ENCODE peak calls at places on chromosomes 2 and 18, in five cellular contexts. G, T, S, B and O are unnamed samples.
A peak's percentile ranks its signal among the peaks of the same experiment; 100 is the strongest.

GRCh38 chr2:71788601-71789240 is 335.4 kb downstream of the DYSF start:
- DNase-seq in G (no peak), T (no peak), S (no peak), B (no peak), O (no peak)

GRCh38 chr2:23602113-23602512 is 217.1 kb downstream of the KLHL29 start:
- DNase-seq in G (no peak), T (no peak), S (peak; percentile 41), B (no peak), O (no peak)

GRCh38 chr2:172839446-172839845 is 103.8 kb downstream of the RAPGEF4 start:
- DNase-seq in G (no peak), T (no peak), S (no peak), B (no peak), O (no peak)

GRCh38 chr2:221389909-221390308 is 182.2 kb downstream of the EPHA4 start:
- DNase-seq in G (no peak), T (no peak), S (no peak), B (no peak), O (no peak)

GRCh38 chr2:10161961-10162441 is 39.5 kb downstream of the RRM2 start:
- DNase-seq in G (no peak), T (no peak), S (no peak), B (peak; percentile 54), O (no peak)

GRCh38 chr2:30239308-30240161 is 8.2 kb downstream of the LBH start:
- DNase-seq in G (peak; percentile 60), T (no peak), S (peak; percentile 89), B (peak; percentile 58), O (peak; percentile 89)

GRCh38 chr2:196041786-196042185 is 26.9 kb downstream of the DNAH7 start:
- DNase-seq in G (no peak), T (no peak), S (no peak), B (no peak), O (no peak)

GRCh38 chr18:31970617-31971016 is 27.7 kb upstream of the TRAPPC8 start:
- DNase-seq in G (no peak), T (no peak), S (no peak), B (no peak), O (no peak)

GRCh38 chr2:127537644-127538043 is 2.2 kb downstream of the MYO7B start:
- DNase-seq in G (no peak), T (no peak), S (no peak), B (no peak), O (no peak)

GRCh38 chr2:163236553-163236952 is 398.0 kb upstream of the KCNH7 start:
- DNase-seq in G (no peak), T (no peak), S (no peak), B (no peak), O (no peak)

GRCh38 chr18:51614033-51614432 is 416.6 kb upstream of the MEX3C start:
- DNase-seq in G (peak; percentile 5), T (no peak), S (peak; percentile 55), B (no peak), O (no peak)

GRCh38 chr2:168495524-168495923 is 39.5 kb downstream of the CERS6 start:
- DNase-seq in G (no peak), T (no peak), S (no peak), B (no peak), O (no peak)

GRCh38 chr2:160324917-160325316 is 124.8 kb upstream of the ITGB6 start:
- DNase-seq in G (peak; percentile 77), T (no peak), S (no peak), B (no peak), O (no peak)

GRCh38 chr18:52694804-52695203 is 354.8 kb downstream of the DCC start:
- DNase-seq in G (no peak), T (no peak), S (peak; percentile 3), B (no peak), O (peak; percentile 5)

GRCh38 chr2:83342860-83343329 is 1116.2 kb downstream of the SUCLG1 start:
- DNase-seq in G (no peak), T (no peak), S (no peak), B (no peak), O (no peak)

GRCh38 chr18:79779700-79780190 is 18.0 kb upstream of the KCNG2 start:
- DNase-seq in G (no peak), T (no peak), S (no peak), B (no peak), O (no peak)

GRCh38 chr2:110877031-110877827 is 144.9 kb downstream of the ACOXL start:
- DNase-seq in G (no peak), T (no peak), S (no peak), B (no peak), O (no peak)

DNA sequence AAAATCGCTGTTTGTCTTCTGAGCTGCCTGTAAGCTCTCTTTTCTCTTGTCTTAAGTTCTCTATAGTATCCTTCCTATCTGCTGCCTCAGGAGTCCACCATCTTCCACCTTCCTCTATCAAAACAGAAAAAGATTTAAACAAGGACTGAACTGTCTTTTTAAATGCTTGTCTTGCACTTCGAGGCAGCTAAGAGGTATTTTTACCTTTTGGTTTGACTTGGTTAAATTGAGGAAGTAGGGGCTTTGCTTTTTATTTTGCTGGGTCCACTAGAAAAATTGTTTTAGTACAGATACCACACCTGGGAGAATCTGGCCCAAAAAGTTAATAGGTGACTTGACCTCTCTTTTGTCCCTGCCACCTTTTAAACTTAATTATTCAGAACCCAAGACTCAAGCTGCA is 12.2 kb downstream of the SESTD1 start:
- DNase-seq in G (no peak), T (no peak), S (no peak), B (no peak), O (no peak)
- H3K4me1 ChIP-seq in G (peaks cover 92% of the 10 kb centered on the region), T (peaks cover 3% of the 10 kb centered on the region), S (peaks cover 17% of the 10 kb centered on the region), B (no peaks in the 10 kb centered on the region), O (no peaks in the 10 kb centered on the region)

GRCh38 chr2:239297142-239298125 is 103.4 kb downstream of the HDAC4 start:
- DNase-seq in G (peak; percentile 53), T (no peak), S (no peak), B (no peak), O (no peak)

GRCh38 chr2:239296020-239296932 is 104.5 kb downstream of the HDAC4 start:
- DNase-seq in G (peak; percentile 87), T (no peak), S (no peak), B (no peak), O (no peak)

GRCh38 chr2:239300242-239300641 is 100.6 kb downstream of the HDAC4 start:
- DNase-seq in G (no peak), T (no peak), S (no peak), B (no peak), O (no peak)

GRCh38 chr2:239299218-239299939 is 101.4 kb downstream of the HDAC4 start:
- DNase-seq in G (peak; percentile 87), T (no peak), S (no peak), B (no peak), O (no peak)

DNA sequence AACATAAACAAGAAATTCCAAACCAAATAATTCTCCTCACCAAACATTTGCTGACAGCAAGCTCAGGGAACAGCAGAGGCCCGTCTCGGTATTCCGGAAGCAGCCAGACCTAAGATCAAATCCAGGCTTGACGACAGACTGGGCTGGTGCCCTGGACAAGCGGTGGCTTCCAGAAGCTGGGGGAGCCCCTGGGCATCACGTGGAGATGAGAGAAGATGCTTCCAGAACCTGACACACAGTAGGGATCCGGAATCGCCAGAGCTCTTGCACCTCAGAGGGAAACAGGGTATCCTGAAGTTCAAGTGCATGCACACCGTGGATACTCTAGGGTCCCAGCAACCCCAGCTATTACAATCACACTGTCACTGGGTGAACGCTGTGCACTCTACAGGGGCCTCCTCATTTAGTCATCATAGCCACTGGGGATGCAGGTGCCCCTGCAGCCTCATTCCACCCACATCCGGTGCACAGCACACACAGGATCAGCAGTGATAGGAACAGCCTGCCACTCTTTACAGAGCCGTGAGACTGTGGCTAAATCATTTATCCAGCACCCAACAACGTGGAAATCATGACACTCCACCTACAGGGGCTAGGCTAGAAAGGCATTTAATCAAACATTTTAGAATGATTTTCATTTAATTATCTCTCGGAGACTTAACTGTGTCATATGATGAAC is 102.6 kb downstream of the HDAC4 start:
- DNase-seq in G (no peak), T (no peak), S (no peak), B (no peak), O (no peak)
- TF ChIP-seq JUN in G (no peak), T (no peak), S (no peak), B (no peak), O (no peak)

DNA sequence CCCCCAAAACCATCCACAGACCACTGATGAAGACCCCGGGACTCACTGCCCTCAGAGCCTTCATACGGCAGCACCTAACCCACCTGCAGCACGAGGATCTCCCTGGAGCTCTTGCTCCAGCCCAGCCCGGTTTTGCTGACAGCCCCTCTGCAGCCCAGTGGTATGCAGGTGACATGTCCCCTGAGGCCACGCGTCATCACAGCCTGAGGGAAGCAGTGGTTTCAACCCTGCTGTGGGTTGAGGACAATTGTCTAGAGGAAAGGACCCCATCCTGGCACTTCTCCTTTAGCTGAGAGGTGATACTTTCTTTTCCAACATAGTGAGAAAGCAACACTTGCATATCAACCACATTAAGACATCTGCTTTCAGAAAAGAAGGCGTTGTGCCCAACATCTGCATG is 134.0 kb downstream of the SEPTIN10 start:
- DNase-seq in G (no peak), T (no peak), S (no peak), B (no peak), O (no peak)
- H3K4me1 ChIP-seq in G (no peaks in the 10 kb centered on the region), T (no peaks in the 10 kb centered on the region), S (no peaks in the 10 kb centered on the region), B (peaks cover 22% of the 10 kb centered on the region), O (no peaks in the 10 kb centered on the region)

DNA sequence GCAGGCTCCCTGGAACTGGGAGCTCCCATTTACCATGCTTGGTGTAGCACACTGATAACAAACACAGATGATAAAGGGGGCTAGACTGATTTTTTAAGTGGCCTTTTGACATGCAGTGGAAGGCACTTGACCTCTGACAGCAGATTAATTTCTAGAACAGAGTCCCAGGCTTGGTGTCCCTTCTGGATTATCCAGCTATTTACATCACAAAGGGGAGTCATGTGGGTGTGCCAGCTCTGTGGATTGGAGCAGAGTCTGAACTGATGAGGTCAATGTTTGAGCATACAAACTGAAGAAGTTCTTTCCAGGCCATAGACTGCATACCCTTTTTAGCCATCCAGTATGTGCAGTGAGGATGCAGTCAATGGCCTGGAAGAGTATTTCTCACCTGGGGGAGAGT is 31.5 kb upstream of the SIX2 start:
- DNase-seq in G (no peak), T (no peak), S (no peak), B (no peak), O (no peak)
- TF ChIP-seq JUN in G (no peak), T (no peak), S (no peak), B (no peak), O (no peak)

DNA sequence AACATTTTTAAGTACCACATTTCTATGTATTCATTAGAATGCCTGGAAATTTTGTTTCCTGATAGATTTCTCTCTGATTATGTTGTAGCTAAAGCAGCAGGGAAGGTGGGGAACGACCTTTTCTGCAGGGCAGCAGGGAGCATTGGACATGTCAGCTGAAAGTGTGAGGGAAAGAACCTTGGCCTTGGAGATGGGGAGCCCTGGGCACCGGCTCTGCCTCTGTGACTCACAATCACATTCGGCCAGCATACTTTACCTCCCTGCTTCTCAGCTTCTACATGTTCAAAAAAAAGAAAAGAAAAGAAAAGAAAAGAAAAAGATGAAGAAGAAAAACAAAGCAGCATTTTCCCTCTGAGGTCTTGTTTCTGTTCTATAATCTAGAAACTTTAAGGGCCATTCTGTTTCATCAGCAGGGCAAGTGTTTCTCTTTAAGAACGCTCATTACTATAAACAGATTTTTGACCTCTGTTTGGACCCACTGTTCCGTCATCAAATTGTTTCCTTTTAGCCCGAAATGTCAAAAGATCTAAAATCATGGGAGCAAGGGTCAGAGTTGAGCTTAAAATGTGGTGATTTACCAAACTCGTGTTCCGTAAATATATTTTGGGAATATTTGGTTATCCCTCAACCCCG is 27.9 kb downstream of the SETBP1 start:
- DNase-seq in G (no peak), T (no peak), S (no peak), B (peak; percentile 15), O (no peak)
- H3K4me1 ChIP-seq in G (no peaks in the 10 kb centered on the region), T (peaks cover 9% of the 10 kb centered on the region), S (no peaks in the 10 kb centered on the region), B (no peaks in the 10 kb centered on the region), O (no peaks in the 10 kb centered on the region)

GRCh38 chr2:240472078-240472790 is 36.8 kb downstream of the GPC1 start:
- DNase-seq in G (no peak), T (no peak), S (no peak), B (no peak), O (no peak)
- TF ChIP-seq JUN in G (no peak), T (no peak), S (no peak), B (no peak), O (no peak)